ENCODE peak calls at places on chromosomes 5 and 9, in seven cellular contexts. C, Q, M, V, S, K and N are unnamed samples.

GRCh38 chr9:78215706-78216105 is 20.2 kb upstream of the CEP78 start:
- DNase-seq in Q (peak; percentile 31), C (no peak), M (peak; percentile 53), K (peak; percentile 13), S (no peak), V (no peak), N (peak; percentile 81)

GRCh38 chr5:106827061-106827460 is 843.7 kb downstream of the EFNA5 start:
- DNase-seq in S (no peak), M (no peak), K (peak; percentile 32), V (no peak), Q (peak; percentile 45), C (no peak), N (peak; percentile 1)

GRCh38 chr5:142549834-142550233 is 136.1 kb downstream of the FGF1 start:
- DNase-seq in S (no peak), V (no peak), Q (no peak), C (no peak), M (no peak), K (no peak), N (peak; percentile 80)

GRCh38 chr5:54159153-54159836 is 151.1 kb downstream of the ARL15 start:
- DNase-seq in C (no peak), M (peak; percentile 78), V (no peak), S (no peak), Q (peak; percentile 69), K (peak; percentile 47), N (peak; percentile 30)

GRCh38 chr5:58794875-58795274 is 212.0 kb downstream of the RAB3C start:
- DNase-seq in Q (no peak), K (peak; percentile 4), M (no peak), C (no peak), S (no peak), V (no peak), N (peak; percentile 37)

GRCh38 chr9:137045294-137046093 is 483 bp downstream of the NPDC1 start:
- DNase-seq in Q (peak; percentile 38), V (peak; percentile 50), S (peak; percentile 75), M (no peak), K (peak; percentile 48), C (no peak), N (no peak)

GRCh38 chr9:114282926-114283325 is 40.0 kb upstream of the ORM1 start:
- DNase-seq in K (peak; percentile 94), M (peak; percentile 51), Q (peak; percentile 93), S (no peak), V (peak; percentile 4), C (no peak), N (peak; percentile 71)

GRCh38 chr5:40166757-40167156 is 513.0 kb upstream of the PTGER4 start:
- DNase-seq in V (no peak), C (no peak), S (no peak), Q (peak; percentile 44), K (no peak), M (no peak), N (no peak)

GRCh38 chr9:128192601-128193371 is 1.4 kb upstream of the CIZ1 start:
- DNase-seq in M (peak; percentile 46), C (no peak), Q (peak; percentile 60), S (no peak), K (no peak), V (no peak), N (peak; percentile 95)

GRCh38 chr5:24804221-24804681 is 159.5 kb upstream of the CDH10 start:
- DNase-seq in M (no peak), Q (no peak), V (no peak), S (no peak), K (no peak), C (no peak), N (peak; percentile 32)

GRCh38 chr9:20209421-20210340 is 412.6 kb downstream of the MLLT3 start:
- DNase-seq in K (no peak), V (no peak), C (no peak), S (no peak), M (no peak), Q (no peak), N (no peak)

GRCh38 chr5:139768802-139769465 is 26.7 kb upstream of the PSD2 start:
- DNase-seq in C (no peak), S (no peak), V (no peak), K (no peak), Q (no peak), M (no peak), N (no peak)

GRCh38 chr5:38099205-38100144 is 158.9 kb upstream of the EGFLAM start:
- DNase-seq in S (no peak), Q (no peak), K (no peak), C (no peak), M (peak; percentile 35), V (no peak), N (no peak)

DNA sequence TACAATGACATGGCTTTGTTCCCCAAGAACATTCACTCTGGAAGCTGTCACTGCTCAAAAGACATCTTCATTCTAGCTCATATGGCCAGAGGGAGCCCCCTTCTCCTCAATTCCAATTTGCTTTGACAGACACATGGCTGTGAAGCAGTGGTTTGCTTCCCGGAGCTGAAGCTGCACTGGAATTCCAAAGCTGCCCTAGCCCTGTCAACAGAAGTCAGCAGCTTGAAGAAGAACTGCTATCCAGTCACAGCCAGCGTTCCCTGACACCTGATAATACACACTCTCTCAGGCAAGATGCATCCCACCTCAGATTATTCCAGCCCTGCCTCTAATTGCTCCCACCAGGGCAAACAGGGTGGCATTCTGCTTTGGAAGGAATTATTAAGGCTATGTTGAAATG is 93.7 kb downstream of the SEMA5A start:
- DNase-seq in M (peak; percentile 80), K (no peak), C (no peak), S (no peak), Q (no peak), V (no peak), N (no peak)
- H3K27ac ChIP-seq in M (no peak overlapping the region), K (no peak overlapping the region), C (no peak overlapping the region), S (no peak overlapping the region), Q (no peak overlapping the region), V (no peak overlapping the region), N (peak overlapping the region; percentile 7)

GRCh38 chr9:69940668-69941067 is 103.0 kb upstream of the MAMDC2 start:
- DNase-seq in K (no peak), S (no peak), C (no peak), Q (no peak), V (no peak), M (no peak), N (no peak)

GRCh38 chr9:69936427-69936826 is 107.2 kb upstream of the MAMDC2 start:
- DNase-seq in M (no peak), V (no peak), C (no peak), Q (peak; percentile 93), K (peak; percentile 55), S (no peak), N (no peak)

GRCh38 chr9:69937358-69937757 is 106.3 kb upstream of the MAMDC2 start:
- DNase-seq in Q (peak; percentile 47), M (no peak), V (no peak), C (no peak), K (peak; percentile 18), S (no peak), N (no peak)

GRCh38 chr9:69933445-69933844 is 110.2 kb upstream of the MAMDC2 start:
- DNase-seq in Q (no peak), K (peak; percentile 44), M (peak; percentile 49), V (no peak), C (no peak), S (no peak), N (no peak)

DNA sequence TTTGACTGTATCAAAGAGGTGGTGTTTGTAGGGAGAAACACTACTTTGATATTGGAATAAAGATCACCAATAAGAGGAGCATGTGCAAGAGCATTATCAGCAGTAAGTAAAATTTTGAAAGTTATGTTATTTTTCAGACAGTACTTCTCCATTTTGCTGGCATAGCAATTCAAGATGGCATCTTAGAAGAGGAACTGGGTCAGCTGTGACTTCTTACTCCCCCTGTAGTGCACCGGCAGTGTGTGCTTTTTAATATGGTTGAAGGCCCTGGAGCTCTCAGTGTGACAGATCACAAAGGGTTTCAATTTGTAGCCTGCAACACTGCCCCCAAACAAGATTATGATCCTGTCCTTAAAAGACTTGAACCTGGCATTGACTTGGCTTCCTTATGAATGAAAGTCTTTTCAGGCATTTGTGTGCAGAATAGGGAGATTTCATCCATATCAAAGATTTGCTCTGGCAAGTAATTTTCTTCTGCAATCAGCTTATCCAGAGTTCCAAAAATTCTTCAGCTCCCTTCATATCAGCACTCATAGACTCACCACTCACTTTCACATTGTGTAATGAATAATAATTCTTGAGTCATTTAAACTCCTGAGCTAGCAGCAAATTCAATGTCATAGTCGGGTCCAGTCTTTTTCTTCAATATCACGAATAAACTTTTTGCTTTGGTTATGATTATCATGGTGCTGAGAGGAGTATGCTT is 105.7 kb upstream of the MAMDC2 start:
- DNase-seq in K (no peak), Q (no peak), V (no peak), M (no peak), S (no peak), C (no peak), N (peak; percentile 39)
- H3K23ac ChIP-seq in K (no peak overlapping the region), Q (no peak overlapping the region), V (no peak overlapping the region), M (no peak overlapping the region), S (no peak overlapping the region), C (no peak overlapping the region), N (no peak overlapping the region)

GRCh38 chr5:148856424-148856823 is 30.0 kb downstream of the ADRB2 start:
- DNase-seq in K (no peak), S (no peak), Q (no peak), C (no peak), V (no peak), M (no peak), N (no peak)

GRCh38 chr5:148857474-148857873 is 31.1 kb downstream of the ADRB2 start:
- DNase-seq in M (no peak), V (no peak), C (no peak), Q (no peak), K (no peak), S (no peak), N (no peak)

GRCh38 chr5:148860599-148860998 is 34.2 kb downstream of the ADRB2 start:
- DNase-seq in C (no peak), M (no peak), V (no peak), K (no peak), Q (peak; percentile 62), S (no peak), N (peak; percentile 79)

GRCh38 chr5:148858106-148858505 is 31.7 kb downstream of the ADRB2 start:
- DNase-seq in K (no peak), M (no peak), V (no peak), Q (no peak), C (no peak), S (no peak), N (peak; percentile 96)

GRCh38 chr5:148858547-148858946 is 32.1 kb downstream of the ADRB2 start:
- DNase-seq in V (no peak), S (no peak), C (no peak), M (no peak), Q (no peak), K (no peak), N (no peak)
- H3K4me1 ChIP-seq in V (no peaks in the 10 kb centered on the region), S (no peaks in the 10 kb centered on the region), C (peaks cover 2% of the 10 kb centered on the region), M (no peaks in the 10 kb centered on the region), Q (peaks cover 3% of the 10 kb centered on the region), K (peaks cover 2% of the 10 kb centered on the region), N (no peaks in the 10 kb centered on the region)

GRCh38 chr5:158451983-158452710 is 593.2 kb upstream of the CLINT1 start:
- DNase-seq in C (no peak), K (no peak), M (no peak), S (no peak), V (no peak), Q (no peak), N (no peak)
- H3K27ac ChIP-seq in C (no peak overlapping the region), K (peak overlapping the region; percentile 94), M (no peak overlapping the region), S (no peak overlapping the region), V (no peak overlapping the region), Q (no peak overlapping the region), N (no peak overlapping the region)